ENCODE peak calls at places on chromosomes 11 and 22, in four cellular contexts. H is body of pancreas, T is dorsolateral prefrontal cortex, L is OCI-LY7. P is an unnamed sample.

GRCh38 chr11:130555251-130555841 is 106.9 kb downstream of the ADAMTS15 start:
- DNase-seq in T (no peak), H (peak; percentile 71), L (no peak), P (no peak)

GRCh38 chr22:35733036-35733435 is 15.4 kb downstream of the APOL5 start:
- DNase-seq in H (no peak), T (no peak), L (no peak), P (no peak)

GRCh38 chr11:62508336-62509058 is 38.1 kb downstream of the AHNAK start:
- DNase-seq in L (peak; percentile 40), H (peak; percentile 83), T (peak; percentile 85), P (peak; percentile 7)

GRCh38 chr11:102398297-102398696 is 51.3 kb downstream of the BIRC2 start:
- DNase-seq in H (no peak), T (no peak), L (no peak), P (no peak)

GRCh38 chr11:111606986-111607385 is 4.7 kb downstream of the SIK2 start:
- DNase-seq in L (no peak), T (no peak), H (no peak), P (no peak)

GRCh38 chr22:35604671-35605457 is 12.3 kb downstream of the MB start:
- DNase-seq in H (peak; percentile 50), T (no peak), L (no peak), P (peak; percentile 55)

GRCh38 chr22:42347281-42347824 is 76.9 kb upstream of the TCF20 start:
- DNase-seq in T (no peak), H (no peak), L (no peak), P (peak; percentile 47)

GRCh38 chr11:128420943-128421342 is 166.4 kb downstream of the ETS1 start:
- DNase-seq in H (peak; percentile 39), L (no peak), T (no peak), P (peak; percentile 48)

GRCh38 chr22:33565580-33565995 is 354.7 kb downstream of the LARGE1 start:
- DNase-seq in L (no peak), T (no peak), H (no peak), P (peak; percentile 16)

GRCh38 chr11:15941206-15941770 is 415.1 kb downstream of the SOX6 start:
- DNase-seq in H (no peak), L (no peak), T (no peak), P (peak; percentile 11)

GRCh38 chr11:15117751-15118150 is 3.0 kb downstream of the INSC start:
- DNase-seq in L (no peak), T (peak; percentile 49), H (no peak), P (no peak)

GRCh38 chr11:10019906-10020682 is 273.9 kb downstream of the SBF2 start:
- DNase-seq in T (no peak), H (peak; percentile 21), L (no peak), P (no peak)

GRCh38 chr11:61152816-61153592 is 8.2 kb downstream of the VPS37C start:
- DNase-seq in H (no peak), L (no peak), T (no peak), P (no peak)

GRCh38 chr11:128613300-128613995 is 26.1 kb upstream of the ETS1 start:
- DNase-seq in T (no peak), H (no peak), L (peak; percentile 63), P (no peak)

GRCh38 chr11:14422052-14422813 is 63.2 kb upstream of the RRAS2 start:
- DNase-seq in H (peak; percentile 77), L (no peak), T (peak; percentile 74), P (no peak)

GRCh38 chr11:62439785-62440602 is 21.2 kb downstream of the SCGB1A1 start:
- DNase-seq in T (no peak), H (peak; percentile 25), L (no peak), P (no peak)

GRCh38 chr11:74307409-74307808 is 4.0 kb downstream of the P4HA3 start:
- DNase-seq in T (no peak), H (peak; percentile 17), L (no peak), P (no peak)

GRCh38 chr11:65524010-65524746 is 705 bp upstream of the SCYL1 start:
- DNase-seq in L (no peak), T (no peak), H (peak; percentile 46), P (no peak)

DNA sequence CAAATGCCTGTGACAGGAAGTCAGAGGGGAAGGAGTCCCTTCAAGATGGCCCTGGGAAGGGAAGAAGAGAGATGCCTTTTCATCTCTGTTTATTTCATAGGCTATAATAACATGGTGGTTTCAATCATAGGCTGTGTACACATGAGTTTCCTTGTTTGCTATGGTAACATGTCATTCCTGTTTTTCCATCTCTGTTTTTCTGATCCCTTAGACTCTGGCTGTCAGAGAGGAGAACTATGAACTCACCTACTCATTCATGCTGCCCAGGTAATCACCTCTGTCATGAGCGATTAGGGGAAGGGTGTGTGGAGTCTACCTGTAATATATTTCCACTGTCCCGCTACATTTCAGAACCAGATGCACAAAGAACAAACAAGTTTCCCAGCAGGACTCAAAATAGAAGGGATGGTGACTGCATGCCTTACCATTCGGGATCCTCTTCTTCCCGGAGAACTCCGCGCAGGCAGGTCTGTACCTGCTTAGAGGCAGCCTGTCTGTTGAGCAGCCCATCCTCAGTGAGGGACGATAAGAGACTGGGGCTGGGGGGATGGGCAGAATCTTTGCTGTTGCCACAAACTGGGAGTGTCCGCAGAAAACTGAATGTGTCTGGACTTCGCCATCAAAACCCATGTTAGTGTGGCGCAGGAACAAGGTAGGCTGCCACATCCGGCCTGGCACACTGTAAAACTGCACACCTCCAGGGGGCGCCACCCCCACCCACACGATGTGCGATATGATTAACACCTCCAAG is 7.1 kb upstream of the PEX26 start:
- DNase-seq in H (no peak), T (no peak), L (peak; percentile 63), P (peak; percentile 21)
- TF ChIP-seq CTCF in H (no peak), T (no peak), L (peak; percentile 96), P (peak; percentile 47)

GRCh38 chr11:67252831-67253239 is 13.4 kb upstream of the GRK2 start:
- DNase-seq in T (no peak), H (peak; percentile 68), L (peak; percentile 59), P (peak; percentile 56)
- TF ChIP-seq CTCF in T (peak; percentile 38), H (no peak), L (peak; percentile 72), P (peak; percentile 35)

DNA sequence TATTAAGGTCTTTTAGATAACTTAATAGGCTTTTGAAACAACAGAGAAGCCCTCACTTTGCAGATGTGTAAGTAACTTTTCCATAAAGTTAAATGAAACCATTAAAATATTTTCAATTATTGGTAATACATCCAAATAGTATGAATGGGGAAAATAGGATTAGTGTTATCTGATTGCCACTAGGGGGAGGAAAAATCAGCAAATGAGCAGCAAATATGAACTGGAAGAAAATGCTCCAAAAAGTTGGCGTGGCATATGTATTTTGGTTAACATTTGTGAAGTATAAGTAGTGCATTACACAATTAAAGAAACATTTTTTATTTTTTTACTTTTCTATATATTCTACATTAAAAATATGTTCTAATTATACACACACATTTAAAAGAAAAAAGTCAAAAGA is 259.8 kb upstream of the ANO5 start:
- DNase-seq in H (no peak), T (no peak), L (no peak), P (no peak)
- TF ChIP-seq CTCF in H (peak; percentile 70), T (peak; percentile 54), L (peak; percentile 69), P (peak; percentile 33)

GRCh38 chr11:47720651-47721050 is 5.5 kb upstream of the AGBL2 start:
- DNase-seq in H (no peak), L (no peak), T (no peak), P (no peak)

GRCh38 chr11:47711816-47712215 is 3.4 kb downstream of the AGBL2 start:
- DNase-seq in H (no peak), T (no peak), L (no peak), P (no peak)

GRCh38 chr11:47715082-47715669 is at the start of gene AGBL2:
- DNase-seq in L (peak; percentile 85), T (peak; percentile 75), H (peak; percentile 70), P (peak; percentile 94)

GRCh38 chr11:47714554-47715081 is 551 bp downstream of the AGBL2 start:
- DNase-seq in T (no peak), H (no peak), L (no peak), P (peak; percentile 35)

GRCh38 chr11:47716692-47717091 is 1.5 kb upstream of the AGBL2 start:
- DNase-seq in H (no peak), T (no peak), L (peak; percentile 44), P (peak; percentile 32)
- TF ChIP-seq CTCF in H (no peak), T (no peak), L (peak; percentile 55), P (no peak)

P was measured in activated CD8-positive, alpha-beta T cell treated with anti-CD3 and anti-CD28 coated beads for 36 hours.